ENCODE peak calls at places on chromosomes 16 and 17, in nine cellular contexts. N is foreskin keratinocyte; C is ELF-1; Q is T-helper 2 cell; W is activated CD4-positive, alpha-beta T cell treated with anti-CD3 and anti-CD28 coated beads, Interleukin-2, amount 50 U/mL, for 4 hours; G is HFFc6; X is right lobe of liver; R is GM23338; V is mucosa of gallbladder. D is an unnamed sample.

GRCh38 chr17:57670769-57671545 is 74.1 kb downstream of the CCDC182 start:
- DNase-seq in N (no peak), C (no peak), Q (no peak), W (no peak), G (no peak), X (no peak), R (no peak), V (peak), D (no peak)

GRCh38 chr16:68689921-68690320 is 44.8 kb downstream of the CDH3 start:
- DNase-seq in N (no peak), C (no peak), Q (no peak), W (no peak), G (no peak), X (no peak), R (no peak), V (no peak), D (no peak)

GRCh38 chr16:77919761-77920415 is 102.5 kb upstream of the CLEC3A start:
- DNase-seq in N (no peak), C (no peak), Q (no peak), W (no peak), G (no peak), X (no peak), R (no peak), V (no peak), D (no peak)

GRCh38 chr17:50564916-50565315 is 4.4 kb downstream of the CACNA1G start:
- DNase-seq in N (peak), C (no peak), Q (no peak), W (no peak), G (peak), X (no peak), R (no peak), V (peak), D (peak)

GRCh38 chr16:85182774-85183173 is 70.5 kb upstream of the CIBAR2 start:
- DNase-seq in N (no peak), C (no peak), Q (no peak), W (no peak), G (no peak), X (no peak), R (no peak), V (no peak), D (no peak)

GRCh38 chr16:89409161-89409711 is 81.1 kb downstream of the ANKRD11 start:
- DNase-seq in N (peak), C (no peak), Q (peak), W (peak), G (peak), X (no peak), R (no peak), V (no peak), D (no peak)

GRCh38 chr16:28839899-28840298 is 6.2 kb downstream of the TUFM start:
- DNase-seq in N (no peak), C (no peak), Q (no peak), W (no peak), G (no peak), X (no peak), R (no peak), V (no peak), D (no peak)

GRCh38 chr16:30352488-30353401 is 2.4 kb downstream of the CD2BP2 start:
- DNase-seq in N (no peak), C (no peak), Q (no peak), W (no peak), G (no peak), X (no peak), R (peak), V (no peak), D (no peak)